ENCODE peak calls at places on chromosomes 11 and 22, in five cellular contexts. L is fibroblast of mammary gland; B is CD8-positive, alpha-beta T cell; H is tibial nerve; P is AG04450. R is an unnamed sample.

GRCh38 chr22:24324137-24324536 is 53.5 kb downstream of the SPECC1L start:
- DNase-seq in B (no peak), P (no peak), L (no peak), H (no peak), R (no peak)

GRCh38 chr22:17396531-17396930 is 27.3 kb downstream of the CECR2 start:
- DNase-seq in H (no peak), B (no peak), P (no peak), L (no peak), R (no peak)

GRCh38 chr11:8233691-8234424 is 29.8 kb downstream of the LMO1 start:
- DNase-seq in P (no peak), B (no peak), H (no peak), L (peak), R (no peak)

GRCh38 chr11:130206141-130206540 is 46.6 kb downstream of the ST14 start:
- DNase-seq in B (no peak), H (no peak), L (no peak), P (no peak), R (no peak)

GRCh38 chr22:17486313-17486712 is 77.0 kb upstream of the SLC25A18 start:
- DNase-seq in H (no peak), B (no peak), L (no peak), P (no peak), R (no peak)

GRCh38 chr11:36510567-36511020 is 522 bp upstream of the TRAF6 start:
- DNase-seq in H (no peak), B (no peak), L (peak), P (no peak), R (no peak)

GRCh38 chr11:86509579-86509978 is 134.9 kb downstream of the CCDC81 start:
- DNase-seq in L (peak), P (no peak), H (no peak), B (no peak), R (no peak)

GRCh38 chr11:125514336-125515101 is 18.5 kb upstream of the FEZ1 start:
- DNase-seq in P (no peak), L (peak), H (no peak), B (peak), R (no peak)

GRCh38 chr22:40544758-40545157 is 91.8 kb downstream of the MRTFA start:
- DNase-seq in L (no peak), B (no peak), H (no peak), P (no peak), R (no peak)

GRCh38 chr22:50520826-50521453 is 4.5 kb downstream of the SCO2 start:
- DNase-seq in P (no peak), B (no peak), H (no peak), L (no peak), R (no peak)

GRCh38 chr11:4665424-4665823 is 21.6 kb downstream of the OR51E1 start:
- DNase-seq in B (no peak), P (peak), L (peak), H (no peak), R (no peak)

GRCh38 chr11:65897020-65897471 is 3.1 kb downstream of the FOSL1 start:
- DNase-seq in H (no peak), B (no peak), L (no peak), P (no peak), R (no peak)

GRCh38 chr11:107576497-107577086 is 11.1 kb upstream of the ALKBH8 start:
- DNase-seq in L (peak), P (no peak), H (peak), B (no peak), R (no peak)

GRCh38 chr22:19687561-19688300 is 26.6 kb upstream of the SEPTIN5 start:
- DNase-seq in P (no peak), B (no peak), H (no peak), L (no peak), R (no peak)

GRCh38 chr22:49770454-49771265 is 57.0 kb downstream of the BRD1 start:
- DNase-seq in P (no peak), L (no peak), B (no peak), H (no peak), R (no peak)

GRCh38 chr11:25065711-25066110 is 568.9 kb downstream of the LUZP2 start:
- DNase-seq in L (peak), P (no peak), H (no peak), B (no peak), R (no peak)

GRCh38 chr22:17974703-17975372 is 49.5 kb downstream of the MICAL3 start:
- DNase-seq in B (no peak), H (no peak), P (no peak), L (no peak), R (no peak)

GRCh38 chr22:45969414-45969799 is 7.6 kb downstream of the WNT7B start:
- DNase-seq in H (no peak), B (no peak), L (no peak), P (no peak), R (no peak)

GRCh38 chr11:1176224-1177019 is 18.7 kb downstream of the MUC5AC start:
- DNase-seq in P (no peak), B (no peak), L (no peak), H (no peak), R (no peak)

GRCh38 chr11:75595511-75595910 is 33.5 kb downstream of the SERPINH1 start:
- DNase-seq in B (no peak), P (no peak), L (no peak), H (no peak), R (no peak)

GRCh38 chr11:75598264-75598663 is 36.2 kb downstream of the SERPINH1 start:
- DNase-seq in B (no peak), H (no peak), L (no peak), P (no peak), R (no peak)

GRCh38 chr11:75596914-75597313 is 34.9 kb downstream of the SERPINH1 start:
- DNase-seq in P (no peak), B (no peak), H (no peak), L (no peak), R (no peak)

GRCh38 chr11:75598900-75599299 is 36.8 kb downstream of the SERPINH1 start:
- DNase-seq in L (no peak), H (no peak), B (no peak), P (no peak), R (no peak)

GRCh38 chr11:75597636-75598035 is 35.6 kb downstream of the SERPINH1 start:
- DNase-seq in P (no peak), H (no peak), L (peak), B (no peak), R (no peak)
- TF ChIP-seq CTCF in P (peak), H (peak), L (peak), B (no peak), R (peak)

GRCh38 chr22:37419916-37420655 is 7.2 kb downstream of the ELFN2 start:
- DNase-seq in B (no peak), L (no peak), P (no peak), H (no peak), R (peak)

GRCh38 chr22:37418627-37419369 is 8.5 kb downstream of the ELFN2 start:
- DNase-seq in P (no peak), B (no peak), H (no peak), L (no peak), R (no peak)

GRCh38 chr22:37419370-37419915 is 7.8 kb downstream of the ELFN2 start:
- DNase-seq in L (no peak), P (no peak), B (no peak), H (no peak), R (no peak)

GRCh38 chr22:37421468-37421877 is 5.8 kb downstream of the ELFN2 start:
- DNase-seq in B (no peak), P (no peak), H (no peak), L (no peak), R (no peak)

DNA sequence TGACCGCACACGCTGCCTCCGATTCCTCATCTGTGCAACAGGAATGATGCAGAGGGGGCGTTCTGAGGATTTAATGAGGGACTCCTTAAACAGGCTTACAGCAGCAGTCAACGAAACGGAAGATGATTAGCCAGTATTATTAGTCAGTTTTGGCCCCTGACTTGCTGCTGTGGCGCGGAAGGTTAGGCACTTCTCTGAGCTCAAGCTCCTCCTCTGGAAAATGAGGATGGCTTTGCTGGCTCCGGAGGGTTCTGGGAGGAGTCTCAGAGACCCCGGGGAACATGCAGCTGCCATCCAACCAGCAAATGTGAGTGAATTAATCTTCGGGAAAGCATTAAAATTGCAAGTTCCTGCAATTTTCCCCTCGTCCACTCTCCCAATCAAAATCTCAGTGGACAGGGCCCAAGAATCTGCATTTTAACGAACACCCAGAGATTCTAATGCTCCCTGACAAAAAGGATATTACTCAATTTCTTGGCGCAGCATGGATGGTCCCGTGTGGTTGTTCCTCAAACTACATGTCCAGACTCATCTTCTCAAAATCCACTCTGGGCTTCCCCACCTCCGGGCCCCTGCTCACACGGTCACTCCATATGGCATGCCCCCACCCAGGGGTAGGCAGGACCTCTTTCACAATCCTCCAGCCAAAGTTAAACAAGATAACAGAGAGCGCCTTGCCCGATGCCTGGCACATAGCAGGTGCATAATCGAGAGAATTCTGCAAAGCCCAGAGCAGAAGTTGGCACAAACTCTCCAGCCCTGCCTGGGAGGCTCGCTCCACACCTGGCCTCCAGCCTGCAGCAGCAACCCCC is 6.4 kb downstream of the ELFN2 start:
- DNase-seq in H (no peak), L (peak), P (no peak), B (no peak), R (no peak)
- H3K4me3 ChIP-seq in H (no peak), L (peak), P (peak), B (peak), R (peak)

DNA sequence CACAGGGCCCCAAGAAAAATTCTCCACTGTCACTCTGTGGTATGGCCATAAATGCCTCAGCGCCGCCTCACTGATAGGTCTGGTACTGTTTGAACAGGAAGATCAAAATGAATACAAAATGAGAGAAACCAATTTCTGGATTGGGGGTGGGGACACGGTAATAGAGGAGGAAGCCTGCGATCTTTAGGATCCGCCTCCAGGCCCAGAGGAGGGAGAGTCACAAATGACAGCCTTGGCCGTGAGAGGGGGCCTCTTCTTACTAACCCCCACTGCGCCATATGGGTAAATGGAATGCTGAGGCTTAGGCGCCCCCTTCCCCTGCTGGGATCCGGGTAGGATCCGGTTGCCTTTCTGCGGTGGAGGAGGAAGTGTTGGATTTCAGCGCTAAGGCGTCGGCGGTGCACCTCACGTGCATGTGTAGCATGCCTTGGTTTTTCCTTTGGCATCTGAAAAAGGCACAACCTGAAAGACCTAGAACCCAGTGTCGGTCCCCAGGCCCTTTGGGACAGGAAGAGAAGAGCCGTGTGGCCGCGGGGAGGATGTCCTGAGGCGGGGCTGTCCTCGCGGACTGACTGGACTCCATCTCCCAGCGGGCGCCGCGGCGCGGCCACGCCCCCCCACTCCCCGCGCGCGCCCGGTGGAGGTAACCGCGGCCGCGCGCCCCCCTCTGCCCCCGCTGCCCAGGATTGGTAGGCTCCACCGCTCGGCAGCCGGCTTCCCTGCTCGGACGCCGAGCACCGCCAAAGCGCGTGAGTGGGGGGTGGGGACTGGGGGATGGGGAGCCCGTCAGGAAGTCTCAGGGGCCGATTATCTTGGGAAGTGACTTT is 718 bp upstream of the MADD start:
- DNase-seq in H (peak), B (peak), L (peak), P (peak), R (peak)
- TF ChIP-seq CTCF in H (no peak), B (peak), L (no peak), P (no peak), R (no peak)

GRCh38 chr22:35498446-35498845 is 42.2 kb upstream of the RASD2 start:
- DNase-seq in H (no peak), B (no peak), P (no peak), L (no peak), R (no peak)

GRCh38 chr22:35496768-35497312 is 43.8 kb upstream of the RASD2 start:
- DNase-seq in H (no peak), B (no peak), P (no peak), L (no peak), R (no peak)

GRCh38 chr22:35493074-35493473 is 47.6 kb upstream of the RASD2 start:
- DNase-seq in B (no peak), P (no peak), L (no peak), H (no peak), R (no peak)

GRCh38 chr22:35498026-35498425 is 42.6 kb upstream of the RASD2 start:
- DNase-seq in B (no peak), L (no peak), P (no peak), H (no peak), R (no peak)
- H3K4me3 ChIP-seq in B (no peak), L (no peak), P (no peak), H (no peak), R (no peak)

GRCh38 chr11:46808804-46809431 is 37.2 kb downstream of the CKAP5 start:
- DNase-seq in P (no peak), H (no peak), L (peak), B (no peak), R (no peak)
- TF ChIP-seq CTCF in P (peak), H (no peak), L (peak), B (no peak), R (peak)

GRCh38 chr11:13667245-13667644 is 1.2 kb upstream of the FAR1 start:
- DNase-seq in B (no peak), L (peak), H (no peak), P (no peak), R (no peak)
- H3K4me3 ChIP-seq in B (no peak), L (peak), H (no peak), P (no peak), R (no peak)

GRCh38 chr22:31945478-31945815 is 1.1 kb downstream of the YWHAH start:
- DNase-seq in H (no peak), P (no peak), L (no peak), B (no peak), R (no peak)

GRCh38 chr22:31944700-31945477 is 554 bp downstream of the YWHAH start:
- DNase-seq in H (peak), P (no peak), L (no peak), B (no peak), R (no peak)

GRCh38 chr22:31948002-31948401 is 3.7 kb downstream of the YWHAH start:
- DNase-seq in B (no peak), P (no peak), L (no peak), H (no peak), R (no peak)

GRCh38 chr22:31945971-31946680 is 1.8 kb downstream of the YWHAH start:
- DNase-seq in B (no peak), L (no peak), H (no peak), P (no peak), R (no peak)

GRCh38 chr22:31947296-31947695 is 3.0 kb downstream of the YWHAH start:
- DNase-seq in B (no peak), P (no peak), H (no peak), L (peak), R (no peak)
- TF ChIP-seq CTCF in B (peak), P (peak), H (peak), L (peak), R (peak)